ENCODE peak calls at places on chromosomes 7 and 10, in nine cellular contexts. F, Q, W, P, H, M, K, L and X are unnamed samples. For H3K36me3, the result is how much of the 10 kb centered on the place peaks cover.

GRCh38 chr10:18658301-18658991 is 785 bp upstream of the ARL5B start:
- DNase-seq in F (peak), Q (no peak), W (no peak), P (peak), H (peak), M (peak), K (peak), L (no peak), X (no peak)

GRCh38 chr7:8639668-8640067 is 206.3 kb downstream of the NXPH1 start:
- DNase-seq in F (no peak), Q (no peak), W (no peak), P (peak), H (no peak), M (no peak), K (no peak), L (no peak), X (no peak)

GRCh38 chr7:1883031-1883761 is 213.1 kb downstream of the ELFN1 start:
- DNase-seq in F (no peak), Q (no peak), W (peak), P (no peak), H (peak), M (peak), K (no peak), L (peak), X (peak)

GRCh38 chr10:116182426-116182825 is 90.6 kb downstream of the GFRA1 start:
- DNase-seq in F (no peak), Q (no peak), W (no peak), P (no peak), H (no peak), M (no peak), K (no peak), L (no peak), X (no peak)

GRCh38 chr10:56178210-56178609 is 182.8 kb downstream of the ZWINT start:
- DNase-seq in F (no peak), Q (peak), W (peak), P (no peak), H (no peak), M (no peak), K (no peak), L (no peak), X (no peak)

GRCh38 chr10:49008056-49008455 is 68.4 kb upstream of the LRRC18 start:
- DNase-seq in F (no peak), Q (no peak), W (no peak), P (no peak), H (no peak), M (no peak), K (no peak), L (no peak), X (no peak)

GRCh38 chr10:99832439-99832838 is 50.0 kb downstream of the ABCC2 start:
- DNase-seq in F (no peak), Q (no peak), W (no peak), P (no peak), H (no peak), M (no peak), K (no peak), L (no peak), X (no peak)

GRCh38 chr10:46556515-46557318 is at the start of gene GPRIN2:
- DNase-seq in F (no peak), Q (peak), W (peak), P (no peak), H (no peak), M (no peak), K (peak), L (no peak), X (peak)

GRCh38 chr10:126207313-126207771 is 180.9 kb downstream of the ADAM12 start:
- DNase-seq in F (no peak), Q (no peak), W (no peak), P (no peak), H (peak), M (peak), K (no peak), L (no peak), X (no peak)

GRCh38 chr10:48895198-48895720 is 44.4 kb downstream of the LRRC18 start:
- DNase-seq in F (no peak), Q (no peak), W (no peak), P (no peak), H (no peak), M (no peak), K (no peak), L (no peak), X (no peak)

GRCh38 chr7:16774986-16775385 is 21.4 kb downstream of the TSPAN13 start:
- DNase-seq in F (no peak), Q (no peak), W (peak), P (no peak), H (no peak), M (no peak), K (no peak), L (peak), X (no peak)

GRCh38 chr7:127733976-127734375 is 82.0 kb downstream of the SND1 start:
- DNase-seq in F (no peak), Q (no peak), W (no peak), P (no peak), H (peak), M (peak), K (no peak), L (no peak), X (no peak)

GRCh38 chr10:78211476-78212110 is 177.9 kb downstream of the RPS24 start:
- DNase-seq in F (peak), Q (peak), W (peak), P (no peak), H (peak), M (peak), K (peak), L (no peak), X (peak)

GRCh38 chr7:108723343-108723957 is 153.8 kb downstream of the DNAJB9 start:
- DNase-seq in F (no peak), Q (peak), W (no peak), P (no peak), H (no peak), M (peak), K (no peak), L (no peak), X (no peak)

GRCh38 chr10:107899075-107899474 is 734.6 kb upstream of the SORCS1 start:
- DNase-seq in F (no peak), Q (peak), W (peak), P (no peak), H (no peak), M (no peak), K (no peak), L (no peak), X (no peak)

GRCh38 chr7:142104550-142105527 is 6.7 kb upstream of the MGAM2 start:
- DNase-seq in F (no peak), Q (no peak), W (peak), P (no peak), H (no peak), M (no peak), K (peak), L (peak), X (no peak)

GRCh38 chr10:78436223-78436575 is 402.5 kb downstream of the RPS24 start:
- DNase-seq in F (peak), Q (no peak), W (no peak), P (no peak), H (no peak), M (no peak), K (no peak), L (no peak), X (no peak)

GRCh38 chr10:133185916-133186315 is 25.9 kb downstream of the KNDC1 start:
- DNase-seq in F (no peak), Q (no peak), W (no peak), P (no peak), H (no peak), M (no peak), K (no peak), L (no peak), X (no peak)

GRCh38 chr10:32377458-32378370 is 30.8 kb upstream of the EPC1 start:
- DNase-seq in F (peak), Q (no peak), W (peak), P (no peak), H (peak), M (peak), K (peak), L (no peak), X (peak)

GRCh38 chr10:127928021-127928806 is 21.3 kb downstream of the PTPRE start:
- DNase-seq in F (no peak), Q (no peak), W (peak), P (no peak), H (peak), M (peak), K (peak), L (no peak), X (no peak)

GRCh38 chr7:17682586-17682985 is 257.7 kb downstream of the SNX13 start:
- DNase-seq in F (no peak), Q (no peak), W (no peak), P (no peak), H (no peak), M (peak), K (no peak), L (no peak), X (no peak)

GRCh38 chr10:100948916-100949315 is 20.4 kb upstream of the SEMA4G start:
- DNase-seq in F (no peak), Q (no peak), W (no peak), P (no peak), H (no peak), M (no peak), K (no peak), L (no peak), X (no peak)
- H3K36me3 ChIP-seq in F (under half), Q (under half), W (under half), P (under half), H (under half), M (under half), K (under half), L (under half), X (half or more)

DNA sequence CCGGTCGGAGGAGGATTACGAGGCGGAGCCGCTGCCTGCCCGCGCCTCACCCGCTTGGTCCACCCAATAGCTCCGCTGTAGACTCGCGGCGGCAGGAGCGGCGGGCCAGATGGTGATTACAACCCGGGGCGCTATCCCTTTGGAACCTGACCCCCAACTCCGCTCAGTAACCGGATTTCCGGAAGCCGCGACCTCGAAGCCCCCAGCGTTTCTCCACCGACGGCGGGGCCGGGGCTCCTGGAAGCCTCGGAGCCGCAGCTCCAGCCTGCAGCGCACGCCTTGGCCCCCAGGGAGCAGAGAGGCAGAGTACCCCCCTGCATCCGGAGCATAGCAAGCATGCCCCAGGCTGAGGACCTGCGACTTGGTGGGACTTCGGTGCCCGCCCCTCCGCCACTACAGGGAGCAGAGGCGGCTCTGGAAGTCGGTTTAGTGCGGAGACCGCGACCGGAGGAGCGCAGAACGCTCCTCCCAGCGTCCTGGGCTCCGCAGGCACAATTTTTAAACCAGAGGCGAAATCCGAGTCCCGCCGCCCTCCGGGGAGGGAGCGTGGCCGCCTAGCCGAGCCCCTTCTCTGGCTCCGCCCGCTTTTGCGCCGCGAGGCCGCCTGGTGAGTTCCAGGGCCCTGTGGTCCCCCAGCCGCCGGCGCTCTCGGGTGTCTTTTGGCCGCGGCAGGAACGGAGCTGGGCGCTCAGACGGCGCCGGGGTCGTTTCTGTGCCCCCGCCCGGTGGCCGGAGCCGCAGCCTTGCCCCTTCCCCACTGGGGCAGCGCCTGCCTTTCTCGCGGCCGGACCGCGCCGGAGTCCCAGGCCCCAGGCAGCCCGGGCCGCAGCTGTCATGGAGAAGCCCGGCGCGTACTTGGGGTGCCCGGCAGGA is 28.2 kb upstream of the BMS1 start:
- DNase-seq in F (no peak), Q (peak), W (no peak), P (no peak), H (no peak), M (peak), K (peak), L (no peak), X (no peak)
- H3K4me2 ChIP-seq in F (no peak), Q (peak), W (peak), P (peak), H (peak), M (peak), K (peak), L (peak), X (no peak)

GRCh38 chr10:11882646-11883375 is 59.7 kb downstream of the PROSER2 start:
- DNase-seq in F (no peak), Q (no peak), W (peak), P (no peak), H (no peak), M (no peak), K (no peak), L (no peak), X (peak)
- H2AFZ ChIP-seq in F (no peak), Q (no peak), W (peak), P (no peak), H (no peak), M (no peak), K (no peak), L (peak), X (no peak)

GRCh38 chr7:158642149-158642548 is 54.5 kb upstream of the PTPRN2 start:
- DNase-seq in F (no peak), Q (no peak), W (no peak), P (no peak), H (no peak), M (no peak), K (no peak), L (no peak), X (no peak)
- H3K36me3 ChIP-seq in F (half or more), Q (half or more), W (half or more), P (under half), H (under half), M (under half), K (under half), L (under half), X (half or more)

DNA sequence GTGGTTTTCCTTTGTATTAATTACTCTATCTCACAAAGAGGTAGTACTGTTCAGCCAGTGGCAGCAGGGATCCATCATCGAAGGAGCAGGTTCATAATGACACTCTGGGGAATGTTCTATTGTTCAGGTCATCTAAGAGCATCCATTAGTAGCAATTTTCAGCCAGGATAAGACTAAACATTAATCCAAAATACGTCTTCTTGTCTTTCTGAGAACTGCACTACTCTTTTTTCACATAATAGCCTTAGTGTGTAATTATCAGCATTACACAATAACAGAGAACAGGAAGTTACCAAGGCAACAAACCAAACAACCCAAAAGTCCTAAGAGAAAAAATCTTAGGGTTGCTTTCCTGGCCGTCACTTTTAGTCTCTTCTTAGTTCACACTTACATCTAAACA is 259.5 kb upstream of the VWC2 start:
- DNase-seq in F (no peak), Q (no peak), W (no peak), P (no peak), H (no peak), M (no peak), K (no peak), L (no peak), X (no peak)
- H3K4me2 ChIP-seq in F (no peak), Q (no peak), W (no peak), P (no peak), H (no peak), M (no peak), K (no peak), L (no peak), X (no peak)

DNA sequence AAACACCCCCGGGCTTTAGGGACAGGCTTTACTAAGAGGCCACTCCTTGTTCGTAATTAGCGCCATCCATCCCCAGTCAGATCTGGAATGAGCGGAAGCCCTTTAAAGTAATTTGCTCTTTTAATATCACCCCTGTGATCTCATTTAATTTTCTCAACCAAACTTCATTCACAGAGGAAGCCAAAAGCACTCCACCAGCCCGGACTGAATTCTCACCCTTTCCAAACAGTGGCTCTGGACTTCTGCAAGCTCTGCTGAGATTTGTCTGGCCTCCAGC is 43.1 kb downstream of the UNC5B start:
- DNase-seq in F (no peak), Q (no peak), W (no peak), P (no peak), H (no peak), M (no peak), K (no peak), L (no peak), X (no peak)
- H2AFZ ChIP-seq in F (no peak), Q (no peak), W (no peak), P (no peak), H (peak), M (no peak), K (no peak), L (no peak), X (no peak)

DNA sequence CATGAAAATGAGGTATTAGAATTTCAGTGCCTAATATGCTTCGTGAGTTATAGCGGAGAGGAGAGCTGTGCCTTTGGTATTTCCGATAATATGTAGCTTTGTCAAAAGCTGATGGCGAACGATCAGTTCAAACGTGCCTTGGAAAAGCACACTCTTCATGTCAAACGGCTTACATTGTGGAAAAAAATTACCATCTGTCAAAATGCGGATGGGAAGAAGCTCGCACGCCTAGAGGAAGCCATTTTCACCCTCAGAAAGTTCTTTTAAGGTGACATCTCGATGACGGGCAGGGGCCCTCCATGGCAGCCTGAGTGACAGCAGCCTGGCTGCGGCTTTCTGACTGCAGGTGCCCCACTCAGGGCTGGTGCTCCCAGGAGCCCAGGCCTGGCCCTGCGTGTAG is 288.0 kb downstream of the ACTR3B start:
- DNase-seq in F (no peak), Q (no peak), W (no peak), P (no peak), H (no peak), M (no peak), K (no peak), L (no peak), X (no peak)
- H3K36me3 ChIP-seq in F (under half), Q (under half), W (under half), P (under half), H (under half), M (under half), K (under half), L (under half), X (under half)

GRCh38 chr10:110547139-110547761 is 20.2 kb upstream of the SMC3 start:
- DNase-seq in F (peak), Q (peak), W (peak), P (no peak), H (peak), M (peak), K (peak), L (no peak), X (no peak)

GRCh38 chr10:110544958-110545537 is 22.4 kb upstream of the SMC3 start:
- DNase-seq in F (no peak), Q (no peak), W (no peak), P (no peak), H (peak), M (peak), K (peak), L (no peak), X (no peak)

GRCh38 chr10:110548002-110548401 is 19.5 kb upstream of the SMC3 start:
- DNase-seq in F (no peak), Q (peak), W (no peak), P (no peak), H (no peak), M (no peak), K (no peak), L (no peak), X (no peak)

GRCh38 chr10:110546499-110547105 is 20.9 kb upstream of the SMC3 start:
- DNase-seq in F (no peak), Q (no peak), W (no peak), P (no peak), H (no peak), M (no peak), K (no peak), L (no peak), X (no peak)

GRCh38 chr10:110546077-110546476 is 21.4 kb upstream of the SMC3 start:
- DNase-seq in F (no peak), Q (no peak), W (no peak), P (no peak), H (no peak), M (peak), K (no peak), L (no peak), X (no peak)
- H3K4me2 ChIP-seq in F (no peak), Q (no peak), W (no peak), P (no peak), H (no peak), M (no peak), K (no peak), L (no peak), X (no peak)

GRCh38 chr7:3533040-3533439 is 232.0 kb downstream of the SDK1 start:
- DNase-seq in F (no peak), Q (no peak), W (no peak), P (no peak), H (no peak), M (peak), K (no peak), L (no peak), X (no peak)

GRCh38 chr7:3537210-3537875 is 236.3 kb downstream of the SDK1 start:
- DNase-seq in F (no peak), Q (no peak), W (peak), P (no peak), H (peak), M (peak), K (peak), L (no peak), X (no peak)

GRCh38 chr7:3538051-3538450 is 237.0 kb downstream of the SDK1 start:
- DNase-seq in F (no peak), Q (no peak), W (no peak), P (no peak), H (no peak), M (no peak), K (no peak), L (no peak), X (no peak)
- H2AFZ ChIP-seq in F (no peak), Q (no peak), W (no peak), P (no peak), H (no peak), M (no peak), K (no peak), L (no peak), X (no peak)

GRCh38 chr10:28587970-28588290 is 55.0 kb downstream of the WAC start:
- DNase-seq in F (no peak), Q (no peak), W (no peak), P (no peak), H (peak), M (peak), K (peak), L (no peak), X (no peak)

GRCh38 chr10:28594401-28594800 is 61.5 kb downstream of the WAC start:
- DNase-seq in F (no peak), Q (no peak), W (no peak), P (no peak), H (no peak), M (no peak), K (no peak), L (no peak), X (no peak)

GRCh38 chr10:28592953-28593352 is 60.0 kb downstream of the WAC start:
- DNase-seq in F (no peak), Q (no peak), W (peak), P (no peak), H (peak), M (peak), K (peak), L (peak), X (no peak)

GRCh38 chr10:28595618-28596017 is 62.7 kb downstream of the WAC start:
- DNase-seq in F (no peak), Q (no peak), W (no peak), P (no peak), H (peak), M (peak), K (no peak), L (no peak), X (no peak)

GRCh38 chr10:28593811-28594210 is 60.9 kb downstream of the WAC start:
- DNase-seq in F (no peak), Q (peak), W (no peak), P (no peak), H (no peak), M (no peak), K (no peak), L (no peak), X (no peak)
- H3K36me3 ChIP-seq in F (half or more), Q (under half), W (half or more), P (under half), H (under half), M (under half), K (under half), L (under half), X (half or more)